ENCODE peak calls at places on chromosomes 5 and 9, in six cellular contexts. One of them, this sample, is unnamed.

GRCh38 chr5:1009359-1010180 is 968 bp downstream of the NKD2 start:
- DNase-seq in GM12878: no peak
- DNase-seq in HCT116: no peak
- DNase-seq in K562: peak
- DNase-seq in HepG2: no peak
- DNase-seq in H1: no peak
- DNase-seq in this sample: no peak

GRCh38 chr9:26656003-26656940 is 236.3 kb downstream of the CAAP1 start:
- DNase-seq in H1: peak
- DNase-seq in HepG2: peak
- DNase-seq in K562: peak
- DNase-seq in GM12878: no peak
- DNase-seq in HCT116: peak
- DNase-seq in this sample: peak

GRCh38 chr5:140261403-140262171 is 41.3 kb downstream of the PFDN1 start:
- DNase-seq in HepG2: peak
- DNase-seq in H1: no peak
- DNase-seq in K562: peak
- DNase-seq in GM12878: no peak
- DNase-seq in HCT116: peak
- DNase-seq in this sample: no peak

GRCh38 chr5:112921031-112921832 is 795 bp downstream of the REEP5 start:
- DNase-seq in HCT116: peak
- DNase-seq in H1: no peak
- DNase-seq in HepG2: peak
- DNase-seq in GM12878: no peak
- DNase-seq in K562: peak
- DNase-seq in this sample: peak

GRCh38 chr9:116365056-116365471 is 211.5 kb downstream of the PAPPA start:
- DNase-seq in H1: no peak
- DNase-seq in K562: no peak
- DNase-seq in HCT116: no peak
- DNase-seq in GM12878: no peak
- DNase-seq in HepG2: no peak
- DNase-seq in this sample: no peak

GRCh38 chr5:150163547-150164059 is 3.0 kb upstream of the CDX1 start:
- DNase-seq in K562: peak
- DNase-seq in H1: no peak
- DNase-seq in GM12878: no peak
- DNase-seq in HepG2: no peak
- DNase-seq in HCT116: no peak
- DNase-seq in this sample: no peak

GRCh38 chr5:142014911-142015584 is 2.2 kb upstream of the GNPDA1 start:
- DNase-seq in GM12878: no peak
- DNase-seq in H1: no peak
- DNase-seq in HCT116: peak
- DNase-seq in HepG2: peak
- DNase-seq in K562: peak
- DNase-seq in this sample: no peak

GRCh38 chr9:128845186-128845931 is 15.8 kb upstream of the SPOUT1 start:
- DNase-seq in K562: peak
- DNase-seq in H1: no peak
- DNase-seq in GM12878: no peak
- DNase-seq in HCT116: no peak
- DNase-seq in HepG2: peak
- DNase-seq in this sample: no peak

GRCh38 chr5:78320461-78320860 is 26.0 kb upstream of the AP3B1 start:
- DNase-seq in K562: no peak
- DNase-seq in HCT116: peak
- DNase-seq in GM12878: no peak
- DNase-seq in H1: no peak
- DNase-seq in HepG2: peak
- DNase-seq in this sample: no peak

GRCh38 chr9:123356851-123357747 is 1.1 kb downstream of the CRB2 start:
- DNase-seq in HCT116: no peak
- DNase-seq in H1: no peak
- DNase-seq in GM12878: no peak
- DNase-seq in HepG2: no peak
- DNase-seq in K562: no peak
- DNase-seq in this sample: no peak

GRCh38 chr5:21817668-21818419 is 1035.3 kb downstream of the CDH12 start:
- DNase-seq in HCT116: no peak
- DNase-seq in K562: no peak
- DNase-seq in GM12878: no peak
- DNase-seq in HepG2: no peak
- DNase-seq in H1: no peak
- DNase-seq in this sample: no peak

GRCh38 chr9:114312513-114312875 is 10.4 kb upstream of the ORM1 start:
- DNase-seq in HCT116: no peak
- DNase-seq in K562: no peak
- DNase-seq in HepG2: no peak
- DNase-seq in GM12878: no peak
- DNase-seq in H1: no peak
- DNase-seq in this sample: no peak

GRCh38 chr9:84485539-84485938 is 145.0 kb upstream of the SLC28A3 start:
- DNase-seq in HCT116: no peak
- DNase-seq in GM12878: no peak
- DNase-seq in HepG2: no peak
- DNase-seq in K562: no peak
- DNase-seq in H1: no peak
- DNase-seq in this sample: no peak

GRCh38 chr5:172637122-172637580 is 3.9 kb upstream of the NEURL1B start:
- DNase-seq in HepG2: no peak
- DNase-seq in H1: no peak
- DNase-seq in HCT116: no peak
- DNase-seq in GM12878: no peak
- DNase-seq in K562: no peak
- DNase-seq in this sample: no peak

GRCh38 chr9:113656771-113657670 is 193.5 kb downstream of the RGS3 start:
- DNase-seq in H1: no peak
- DNase-seq in GM12878: no peak
- DNase-seq in HepG2: peak
- DNase-seq in K562: no peak
- DNase-seq in HCT116: no peak
- DNase-seq in this sample: no peak

GRCh38 chr9:126927419-126927818 is 12.8 kb downstream of the RALGPS1 start:
- DNase-seq in HCT116: no peak
- DNase-seq in GM12878: no peak
- DNase-seq in K562: no peak
- DNase-seq in H1: no peak
- DNase-seq in HepG2: no peak
- DNase-seq in this sample: no peak

GRCh38 chr5:37735649-37736347 is 104.0 kb downstream of the GDNF start:
- DNase-seq in GM12878: no peak
- DNase-seq in HCT116: no peak
- DNase-seq in HepG2: no peak
- DNase-seq in H1: no peak
- DNase-seq in K562: no peak
- DNase-seq in this sample: no peak

GRCh38 chr5:150497274-150497988 is 10.5 kb upstream of the NDST1 start:
- DNase-seq in K562: no peak
- DNase-seq in HCT116: peak
- DNase-seq in GM12878: no peak
- DNase-seq in H1: no peak
- DNase-seq in HepG2: no peak
- DNase-seq in this sample: no peak

GRCh38 chr9:114893622-114894021 is 36.8 kb downstream of the TNFSF8 start:
- DNase-seq in HepG2: no peak
- DNase-seq in GM12878: no peak
- DNase-seq in K562: no peak
- DNase-seq in HCT116: no peak
- DNase-seq in H1: no peak
- DNase-seq in this sample: no peak

GRCh38 chr5:125277494-125278154 is 531.2 kb upstream of the ZNF608 start:
- DNase-seq in GM12878: no peak
- DNase-seq in K562: no peak
- DNase-seq in HCT116: peak
- DNase-seq in H1: no peak
- DNase-seq in HepG2: peak
- DNase-seq in this sample: no peak

GRCh38 chr5:8458038-8458383 is 589.1 kb downstream of the MTRR start:
- DNase-seq in HepG2: no peak
- DNase-seq in H1: no peak
- DNase-seq in K562: no peak
- DNase-seq in GM12878: no peak
- DNase-seq in HCT116: no peak
- DNase-seq in this sample: no peak
- TF ChIP-seq ZNF274 in HepG2: no peak
- TF ChIP-seq ZNF274 in H1: no peak
- TF ChIP-seq ZNF274 in K562: no peak
- TF ChIP-seq ZNF274 in GM12878: no peak
- TF ChIP-seq ZNF274 in HCT116: no peak
- TF ChIP-seq ZNF274 in this sample: no peak

DNA sequence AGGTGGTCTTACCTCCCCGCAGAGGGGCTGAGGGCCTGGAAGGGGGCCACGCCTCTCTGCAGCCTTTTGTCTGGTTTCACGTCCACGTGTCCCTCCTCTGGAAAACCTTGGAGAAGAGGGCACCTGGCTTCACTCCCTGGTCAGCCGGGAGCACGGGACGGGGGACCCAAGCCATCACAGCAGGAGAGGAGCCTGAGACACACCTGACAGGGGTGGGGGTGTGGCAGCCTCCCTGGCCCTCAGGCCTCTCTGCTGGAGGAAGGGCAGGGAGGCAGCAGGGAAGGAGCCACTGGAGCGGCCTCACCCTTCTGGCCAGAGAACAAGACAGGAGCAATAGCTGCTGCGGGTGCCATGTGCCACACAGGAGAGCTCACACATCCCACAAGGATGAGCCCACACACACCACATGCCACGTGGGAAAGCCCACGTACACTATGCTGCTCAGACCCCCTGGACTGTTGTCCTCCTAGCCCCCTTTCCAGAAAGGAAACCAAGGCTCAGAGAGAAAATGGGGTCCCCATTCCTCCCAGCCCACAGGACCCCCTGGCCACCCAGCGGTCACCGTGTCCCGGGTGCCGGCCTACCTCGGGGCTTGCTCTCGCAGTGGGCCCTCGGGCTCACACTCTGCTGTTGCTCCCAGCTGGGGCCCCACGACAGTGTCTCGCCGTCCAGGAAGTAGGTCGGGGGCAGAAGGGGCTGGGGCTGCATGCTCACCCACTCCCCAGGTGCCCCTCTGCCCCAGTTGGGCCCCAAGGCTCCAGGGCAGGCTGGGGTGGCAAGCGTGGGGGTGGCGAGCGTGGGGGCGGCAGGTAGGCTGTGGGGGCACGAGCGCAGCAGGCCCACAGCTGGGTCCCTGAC is 18.2 kb downstream of the CCDC187 start:
- DNase-seq in K562: no peak
- DNase-seq in HCT116: no peak
- DNase-seq in GM12878: no peak
- DNase-seq in H1: no peak
- DNase-seq in HepG2: no peak
- DNase-seq in this sample: no peak
- TF ChIP-seq YY1 in K562: no peak
- TF ChIP-seq YY1 in HCT116: no peak
- TF ChIP-seq YY1 in GM12878: no peak
- TF ChIP-seq YY1 in H1: no peak
- TF ChIP-seq YY1 in HepG2: no peak
- TF ChIP-seq YY1 in this sample: no peak

DNA sequence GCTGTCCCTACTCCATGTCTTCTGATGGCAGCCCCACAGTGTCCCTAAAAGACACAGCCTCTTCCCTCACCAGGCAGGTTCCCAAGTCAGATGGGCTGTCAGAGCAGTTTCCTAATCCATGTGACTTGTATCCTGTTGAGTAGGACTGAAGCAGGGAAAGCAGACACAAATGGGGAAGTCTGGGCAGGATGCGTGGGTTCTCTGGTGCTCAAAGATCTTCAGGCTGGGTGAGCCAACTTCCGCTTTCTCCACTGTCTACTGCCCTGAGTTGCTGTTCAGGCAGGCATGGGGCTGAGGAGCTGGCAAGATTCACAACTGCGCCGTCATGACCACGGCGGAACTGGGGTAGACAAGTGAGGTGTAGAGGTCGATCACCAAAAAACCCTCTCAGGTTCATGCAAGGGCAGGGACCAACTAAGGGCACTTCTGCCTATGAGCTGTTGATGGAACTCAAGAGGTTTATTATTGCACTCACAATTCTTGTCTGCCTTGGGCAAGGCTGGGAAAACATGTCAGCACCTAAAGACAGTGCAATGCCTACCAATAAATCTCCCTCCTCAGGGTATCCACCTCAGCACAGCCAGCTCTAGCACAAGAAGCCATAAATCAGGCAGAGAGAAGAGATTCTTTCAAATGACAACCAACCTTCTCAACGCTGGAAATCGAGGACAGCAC is 83.4 kb downstream of the RAPGEF1 start:
- DNase-seq in HCT116: no peak
- DNase-seq in GM12878: peak
- DNase-seq in H1: no peak
- DNase-seq in K562: no peak
- DNase-seq in HepG2: no peak
- DNase-seq in this sample: no peak
- TF ChIP-seq ZNF274 in HCT116: no peak
- TF ChIP-seq ZNF274 in GM12878: no peak
- TF ChIP-seq ZNF274 in H1: no peak
- TF ChIP-seq ZNF274 in K562: no peak
- TF ChIP-seq ZNF274 in HepG2: no peak
- TF ChIP-seq ZNF274 in this sample: no peak

GRCh38 chr9:94182532-94182931 is 76.6 kb upstream of the ZNF169 start:
- DNase-seq in HCT116: no peak
- DNase-seq in H1: no peak
- DNase-seq in GM12878: no peak
- DNase-seq in K562: no peak
- DNase-seq in HepG2: no peak
- DNase-seq in this sample: no peak
- TF ChIP-seq YY1 in HCT116: no peak
- TF ChIP-seq YY1 in H1: no peak
- TF ChIP-seq YY1 in GM12878: no peak
- TF ChIP-seq YY1 in K562: no peak
- TF ChIP-seq YY1 in HepG2: no peak
- TF ChIP-seq YY1 in this sample: no peak

GRCh38 chr5:161271816-161272215 is 274.7 kb downstream of the GABRB2 start:
- DNase-seq in GM12878: no peak
- DNase-seq in K562: no peak
- DNase-seq in HepG2: no peak
- DNase-seq in HCT116: no peak
- DNase-seq in H1: no peak
- DNase-seq in this sample: no peak
- TF ChIP-seq ZNF274 in GM12878: no peak
- TF ChIP-seq ZNF274 in K562: no peak
- TF ChIP-seq ZNF274 in HepG2: no peak
- TF ChIP-seq ZNF274 in HCT116: no peak
- TF ChIP-seq ZNF274 in H1: no peak
- TF ChIP-seq ZNF274 in this sample: no peak

DNA sequence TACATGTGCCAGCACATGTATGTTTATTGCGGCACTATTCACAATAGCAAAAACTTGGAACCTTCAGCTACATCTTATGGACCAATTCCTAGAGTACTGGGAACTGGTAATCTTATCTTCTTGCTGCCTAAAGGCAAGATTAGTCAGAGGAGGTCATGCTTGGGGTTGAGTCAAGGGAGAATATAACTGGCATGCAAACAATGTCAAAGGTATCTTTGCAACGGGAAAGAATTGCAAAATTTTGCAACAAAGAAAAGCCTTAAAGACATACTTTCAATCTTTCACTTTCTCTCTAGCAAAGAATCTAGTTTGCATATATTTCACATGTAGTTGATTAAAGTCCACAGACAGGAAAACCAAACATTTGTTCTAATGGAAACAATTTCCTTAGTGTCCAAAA is 145.2 kb downstream of the EDIL3 start:
- DNase-seq in HepG2: no peak
- DNase-seq in GM12878: no peak
- DNase-seq in H1: no peak
- DNase-seq in K562: no peak
- DNase-seq in HCT116: no peak
- DNase-seq in this sample: no peak
- TF ChIP-seq YY1 in HepG2: no peak
- TF ChIP-seq YY1 in GM12878: no peak
- TF ChIP-seq YY1 in H1: no peak
- TF ChIP-seq YY1 in K562: no peak
- TF ChIP-seq YY1 in HCT116: no peak
- TF ChIP-seq YY1 in this sample: no peak

This sample was measured in NT2/D1.